ENCODE peak calls at places on chromosomes 6 and 20, in seven cellular contexts. I, X, F, Y, K, G and B are unnamed samples.

GRCh38 chr6:145673504-145673903 is 61.8 kb downstream of the EPM2A start:
- DNase-seq in I (no peak), X (no peak), F (no peak), Y (no peak), K (no peak), G (no peak), B (no peak)

GRCh38 chr6:116385462-116385807 is 14.7 kb downstream of the DSE start:
- DNase-seq in I (no peak), X (peak), F (no peak), Y (peak), K (no peak), G (no peak), B (no peak)

GRCh38 chr6:2841264-2842138 is at the start of gene SERPINB1:
- DNase-seq in I (peak), X (peak), F (peak), Y (peak), K (peak), G (peak), B (peak)

GRCh38 chr6:121645100-121645745 is 209.8 kb downstream of the GJA1 start:
- DNase-seq in I (no peak), X (no peak), F (no peak), Y (no peak), K (no peak), G (no peak), B (no peak)

GRCh38 chr20:35223941-35224340 is 2.5 kb upstream of the MMP24 start:
- DNase-seq in I (no peak), X (no peak), F (no peak), Y (no peak), K (no peak), G (no peak), B (no peak)

GRCh38 chr6:168508903-168509302 is 67.9 kb downstream of the SMOC2 start:
- DNase-seq in I (no peak), X (no peak), F (no peak), Y (no peak), K (no peak), G (no peak), B (no peak)

GRCh38 chr20:40197744-40198143 is 491.3 kb downstream of the MAFB start:
- DNase-seq in I (no peak), X (no peak), F (no peak), Y (no peak), K (no peak), G (no peak), B (no peak)

GRCh38 chr20:48668451-48668946 is 159.3 kb downstream of the PREX1 start:
- DNase-seq in I (no peak), X (no peak), F (no peak), Y (no peak), K (no peak), G (no peak), B (peak)

GRCh38 chr6:108132863-108133262 is 33.0 kb upstream of the NR2E1 start:
- DNase-seq in I (no peak), X (no peak), F (no peak), Y (no peak), K (no peak), G (no peak), B (no peak)

GRCh38 chr6:144405173-144405572 is 120.0 kb downstream of the UTRN start:
- DNase-seq in I (no peak), X (no peak), F (peak), Y (no peak), K (no peak), G (no peak), B (no peak)

GRCh38 chr6:120173250-120173649 is 823.7 kb upstream of the MAN1A1 start:
- DNase-seq in I (no peak), X (no peak), F (no peak), Y (no peak), K (no peak), G (no peak), B (no peak)

DNA sequence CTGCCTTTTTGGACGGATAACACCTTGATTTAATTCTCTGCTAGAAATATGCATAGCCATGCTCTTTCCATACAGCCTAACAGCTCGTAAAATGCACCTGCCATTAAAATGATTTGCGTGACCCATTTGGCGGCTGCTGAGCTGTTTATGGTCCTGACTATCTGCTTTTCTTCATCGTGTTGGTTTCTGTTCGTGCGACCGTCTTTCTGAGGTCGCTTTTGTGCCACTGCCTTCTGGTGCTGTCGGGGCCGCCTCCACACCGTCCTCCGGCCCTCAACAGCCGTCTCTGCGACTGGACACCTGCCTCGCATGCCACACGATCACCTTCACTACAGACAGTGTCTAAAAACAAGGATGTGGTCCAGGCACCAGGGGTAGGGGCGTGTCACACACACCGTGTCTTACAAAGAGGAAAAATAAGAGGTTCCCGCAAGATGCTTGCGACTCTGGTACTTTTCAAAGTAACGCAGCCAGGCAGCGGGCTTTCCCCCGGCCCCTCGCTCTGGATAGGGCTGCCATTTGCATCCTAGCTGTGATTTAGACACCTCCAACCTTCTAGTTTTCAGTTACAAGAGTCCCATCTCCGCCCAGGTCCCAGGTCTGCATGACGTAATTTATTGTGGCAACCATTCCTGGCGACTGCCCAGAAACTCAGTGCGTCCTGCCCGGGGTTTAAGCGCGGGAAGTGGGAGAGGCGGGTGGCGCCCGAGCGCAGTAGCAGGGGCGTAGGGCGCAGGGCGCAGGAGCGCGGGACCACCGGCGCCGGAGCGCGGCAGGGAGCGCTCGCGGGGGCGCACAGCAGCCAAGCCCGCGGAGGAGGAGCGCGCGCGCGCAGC is at the start of gene STMND1:
- DNase-seq in I (no peak), X (peak), F (peak), Y (peak), K (peak), G (peak), B (no peak)
- H3K4me3 ChIP-seq in I (peak), X (peak), F (peak), Y (peak), K (peak), G (peak), B (peak)

GRCh38 chr6:46491789-46492547 is 719 bp upstream of the RCAN2 start:
- DNase-seq in I (peak), X (peak), F (peak), Y (peak), K (peak), G (peak), B (peak)
- TF ChIP-seq EZH2 in I (no peak), X (peak), F (peak), Y (peak), K (no peak), G (peak), B (no peak)

DNA sequence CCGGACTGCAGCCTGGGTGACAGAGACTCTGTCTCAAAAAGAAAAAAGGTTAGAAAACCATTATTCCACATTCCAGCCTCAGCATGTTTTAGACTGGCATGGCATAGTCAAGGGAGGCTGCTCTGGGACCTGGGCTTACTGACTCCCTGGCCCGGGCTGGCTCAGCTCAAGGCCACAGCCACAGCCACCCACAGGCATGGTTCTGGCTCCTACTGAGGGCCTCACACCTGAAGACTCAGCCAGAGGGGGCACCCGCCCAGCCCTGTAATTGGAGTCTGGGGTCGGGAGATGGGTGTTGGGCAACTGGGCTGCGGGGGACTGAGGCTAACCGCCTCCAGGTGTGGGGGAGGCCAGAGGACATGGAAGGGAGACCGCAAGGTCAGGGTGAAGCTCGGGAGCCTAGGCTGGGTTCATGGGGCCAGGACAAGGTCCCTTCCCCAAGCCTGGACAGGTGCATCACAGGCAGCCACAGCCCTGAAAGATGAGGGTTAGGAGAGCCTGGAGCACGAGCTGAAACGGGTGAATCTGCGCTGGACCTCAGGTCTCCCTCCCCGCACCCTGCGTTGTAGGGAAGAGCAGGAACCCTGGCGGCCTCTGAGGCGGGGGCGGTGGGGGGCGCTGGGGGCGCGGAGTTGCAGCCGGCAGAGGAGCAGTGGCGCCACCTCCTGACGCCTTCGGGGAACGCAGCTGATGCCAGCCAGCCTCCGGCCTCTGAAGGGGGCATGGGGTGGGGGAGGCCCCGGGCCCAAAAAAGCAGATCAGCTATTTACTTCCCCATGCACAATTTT is 67.7 kb upstream of the SRSF6 start:
- DNase-seq in I (no peak), X (no peak), F (peak), Y (no peak), K (no peak), G (peak), B (no peak)
- H3K27ac ChIP-seq in I (no peak), X (no peak), F (no peak), Y (no peak), K (no peak), G (no peak), B (no peak)

GRCh38 chr6:29810371-29810770 is 17.3 kb upstream of the HLA-G start:
- DNase-seq in I (no peak), X (no peak), F (no peak), Y (no peak), K (no peak), G (no peak), B (no peak)
- H3K4me3 ChIP-seq in I (no peak), X (no peak), F (no peak), Y (no peak), K (no peak), G (no peak), B (no peak)

GRCh38 chr20:21516861-21517565 is 3.1 kb upstream of the NKX2-2 start:
- DNase-seq in I (no peak), X (no peak), F (peak), Y (no peak), K (peak), G (peak), B (no peak)
- TF ChIP-seq EZH2 in I (no peak), X (no peak), F (no peak), Y (no peak), K (peak), G (peak), B (no peak)

GRCh38 chr6:134177236-134177635 is 124.8 kb upstream of the SLC2A12 start:
- DNase-seq in I (no peak), X (no peak), F (no peak), Y (no peak), K (no peak), G (no peak), B (peak)
- H3K27ac ChIP-seq in I (no peak), X (no peak), F (peak), Y (no peak), K (no peak), G (no peak), B (no peak)

DNA sequence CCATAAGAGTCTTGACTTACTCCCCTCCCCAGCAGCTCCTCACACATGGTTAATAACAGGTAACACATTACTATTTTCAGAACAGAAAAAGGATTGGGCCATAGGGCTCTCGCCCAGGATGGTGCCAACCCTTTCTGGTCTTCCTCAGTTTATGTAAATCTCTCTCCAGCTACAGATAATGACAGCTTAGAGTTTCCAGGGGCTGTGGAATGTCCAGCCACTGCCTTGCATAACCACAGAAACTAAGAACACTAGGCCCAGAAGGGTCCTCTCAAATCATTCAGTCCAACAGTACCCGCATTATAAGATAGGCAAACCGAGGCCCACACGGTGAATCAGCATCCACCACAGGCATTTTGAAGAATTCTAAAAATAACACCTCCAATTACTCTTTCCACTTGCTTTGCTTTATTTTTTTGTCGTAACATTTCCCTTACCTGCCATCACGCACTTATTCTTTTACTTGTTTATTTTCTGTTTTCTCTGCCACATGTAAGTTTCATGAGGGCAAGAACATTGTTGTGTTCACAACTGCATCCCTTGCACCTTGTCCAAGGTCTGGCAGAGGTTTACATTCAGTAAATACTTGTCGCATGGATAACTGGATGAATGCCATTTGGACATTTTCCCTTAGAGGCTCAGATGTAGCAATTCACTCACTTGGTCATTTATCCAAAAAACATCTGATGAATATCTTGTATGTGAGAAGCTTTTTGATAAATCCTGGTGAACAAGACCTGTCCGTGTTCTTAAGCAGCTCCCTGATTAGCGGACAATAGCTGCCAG is 6.4 kb upstream of the SDC4 start:
- DNase-seq in I (no peak), X (no peak), F (no peak), Y (no peak), K (no peak), G (no peak), B (no peak)
- H3K4me3 ChIP-seq in I (no peak), X (no peak), F (no peak), Y (peak), K (no peak), G (no peak), B (no peak)

GRCh38 chr20:63176448-63177133 is 39.3 kb downstream of the YTHDF1 start:
- DNase-seq in I (no peak), X (no peak), F (no peak), Y (no peak), K (peak), G (peak), B (no peak)
- TF ChIP-seq EZH2 in I (no peak), X (no peak), F (peak), Y (peak), K (peak), G (peak), B (no peak)

DNA sequence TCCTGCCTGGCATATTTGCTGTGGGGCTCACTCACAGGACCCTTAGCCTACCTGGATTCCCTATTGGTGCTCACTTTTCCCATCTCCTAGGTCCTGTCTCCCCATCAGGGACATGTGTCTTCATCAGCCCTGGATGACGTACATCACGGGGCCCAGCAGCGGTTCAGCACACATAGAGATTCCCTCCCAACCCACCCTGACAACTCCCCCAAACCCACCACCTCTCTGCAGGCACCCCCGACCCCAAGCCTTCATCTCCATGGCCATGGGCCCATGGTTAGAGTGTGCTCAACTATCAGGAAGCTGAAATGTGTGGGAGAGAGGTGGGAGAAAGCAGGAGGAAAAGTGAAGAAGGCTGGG is 25.4 kb upstream of the SPDEF start:
- DNase-seq in I (no peak), X (no peak), F (no peak), Y (no peak), K (no peak), G (no peak), B (no peak)
- H3K27ac ChIP-seq in I (no peak), X (no peak), F (no peak), Y (no peak), K (no peak), G (no peak), B (no peak)